ENCODE peak calls at places on chromosome 21, in nine cellular contexts. E is Ammon's horn, Q is BJ, P is GM13976, L is Calu3, M is ureter, I is A673, Z is ACHN, K is tibial artery. D is an unnamed sample.

GRCh38 chr21:17636711-17637110 is 24.0 kb upstream of the BTG3 start:
- DNase-seq in E (no peak), Q (no peak), P (no peak), L (no peak), M (no peak), I (no peak), Z (no peak), K (no peak), D (no peak)

GRCh38 chr21:42865361-42866160 is 13.8 kb downstream of the WDR4 start:
- DNase-seq in E (peak; percentile 50), Q (no peak), P (peak; percentile 27), L (no peak), M (no peak), I (peak; percentile 28), Z (no peak), K (no peak), D (no peak)

GRCh38 chr21:37765501-37765900 is 150.8 kb downstream of the KCNJ6 start:
- DNase-seq in E (no peak), Q (no peak), P (no peak), L (no peak), M (no peak), I (no peak), Z (no peak), K (no peak), D (no peak)

GRCh38 chr21:46055863-46056281 is 42.0 kb upstream of the COL6A2 start:
- DNase-seq in E (no peak), Q (no peak), P (no peak), L (no peak), M (no peak), I (no peak), Z (no peak), K (peak; percentile 92), D (no peak)

GRCh38 chr21:10425856-10426255 is 95.5 kb upstream of the TPTE start:
- DNase-seq in E (no peak), Q (no peak), P (peak; percentile 36), L (no peak), M (no peak), I (no peak), Z (no peak), K (no peak), D (peak; percentile 26)

GRCh38 chr21:26892151-26892550 is 46.9 kb upstream of the ADAMTS1 start:
- DNase-seq in E (no peak), Q (no peak), P (no peak), L (no peak), M (no peak), I (no peak), Z (no peak), K (no peak), D (no peak)

GRCh38 chr21:43634618-43635017 is 24.7 kb downstream of the HSF2BP start:
- DNase-seq in E (no peak), Q (no peak), P (no peak), L (no peak), M (no peak), I (no peak), Z (no peak), K (no peak), D (no peak)

GRCh38 chr21:45283611-45284455 is 3.9 kb downstream of the POFUT2 start:
- DNase-seq in E (no peak), Q (no peak), P (no peak), L (no peak), M (peak; percentile 39), I (no peak), Z (no peak), K (peak; percentile 61), D (no peak)

GRCh38 chr21:29376556-29376955 is 77.8 kb downstream of the BACH1 start:
- DNase-seq in E (peak; percentile 8), Q (no peak), P (peak; percentile 55), L (peak; percentile 32), M (no peak), I (peak; percentile 88), Z (peak; percentile 39), K (no peak), D (peak; percentile 14)

GRCh38 chr21:26177187-26177586 is 6.6 kb upstream of the APP start:
- DNase-seq in E (peak; percentile 21), Q (no peak), P (no peak), L (no peak), M (no peak), I (no peak), Z (no peak), K (no peak), D (no peak)

GRCh38 chr21:44592446-44593365 is at the start of gene KRTAP10-6:
- DNase-seq in E (no peak), Q (no peak), P (peak; percentile 27), L (no peak), M (no peak), I (no peak), Z (no peak), K (peak; percentile 59), D (no peak)

GRCh38 chr21:15034126-15034848 is 30.5 kb downstream of the NRIP1 start:
- DNase-seq in E (no peak), Q (peak; percentile 33), P (no peak), L (no peak), M (no peak), I (peak; percentile 67), Z (no peak), K (no peak), D (no peak)

GRCh38 chr21:31922881-31923280 is 50.1 kb downstream of the HUNK start:
- DNase-seq in E (no peak), Q (no peak), P (no peak), L (no peak), M (no peak), I (no peak), Z (no peak), K (no peak), D (no peak)

GRCh38 chr21:32406405-32406804 is 6.1 kb upstream of the EVA1C start:
- DNase-seq in E (no peak), Q (no peak), P (no peak), L (no peak), M (no peak), I (no peak), Z (no peak), K (no peak), D (no peak)